ENCODE peak calls at places on chromosomes 1 and 21, in five cellular contexts. V is stimulated activated CD8-positive, alpha-beta memory T cell treated with anti-CD3 and anti-CD28 coated beads, Interleukin-4, amount 100 ng/mL, for 1 hour; E is T-helper 17 cell; F is effector memory CD8-positive, alpha-beta T cell; X is SK-MEL-5. K is an unnamed sample.

GRCh38 chr1:245375789-245376188 is 221.0 kb downstream of the KIF26B start:
- DNase-seq in V (no peak), E (no peak), F (no peak), X (no peak), K (no peak)

GRCh38 chr1:55539652-55540512 is 324.7 kb upstream of the USP24 start:
- DNase-seq in V (no peak), E (no peak), F (no peak), X (no peak), K (no peak)

GRCh38 chr1:170663441-170664282 is at the start of gene PRRX1:
- DNase-seq in V (no peak), E (no peak), F (no peak), X (no peak), K (no peak)

GRCh38 chr1:22428672-22429071 is 23.0 kb upstream of the ZBTB40 start:
- DNase-seq in V (no peak), E (no peak), F (no peak), X (peak; percentile 73), K (no peak)

GRCh38 chr1:1596493-1597274 is 3.3 kb downstream of the FNDC10 start:
- DNase-seq in V (no peak), E (no peak), F (no peak), X (no peak), K (no peak)

GRCh38 chr1:89149229-89149628 is 23.3 kb upstream of the GBP2 start:
- DNase-seq in V (no peak), E (no peak), F (no peak), X (peak; percentile 70), K (no peak)

GRCh38 chr1:234844479-234845031 is 234.6 kb upstream of the IRF2BP2 start:
- DNase-seq in V (no peak), E (no peak), F (no peak), X (no peak), K (no peak)

GRCh38 chr1:76059461-76059860 is 15.1 kb upstream of the ST6GALNAC3 start:
- DNase-seq in V (no peak), E (no peak), F (no peak), X (peak; percentile 38), K (no peak)

GRCh38 chr1:81801834-81802531 is 1.2 kb downstream of the ADGRL2 start:
- DNase-seq in V (no peak), E (no peak), F (no peak), X (no peak), K (no peak)

GRCh38 chr1:67724928-67725560 is 40.0 kb downstream of the GADD45A start:
- DNase-seq in V (no peak), E (no peak), F (no peak), X (peak; percentile 69), K (no peak)

GRCh38 chr1:94106716-94107115 is 14.2 kb downstream of the ABCA4 start:
- DNase-seq in V (no peak), E (no peak), F (no peak), X (no peak), K (no peak)

GRCh38 chr1:155698382-155699038 is 9.6 kb downstream of the DAP3 start:
- DNase-seq in V (no peak), E (no peak), F (no peak), X (no peak), K (no peak)

GRCh38 chr1:27689423-27690173 is 17.6 kb upstream of the IFI6 start:
- DNase-seq in V (no peak), E (no peak), F (no peak), X (no peak), K (no peak)

GRCh38 chr1:235112297-235113182 is 16.1 kb downstream of the TOMM20 start:
- DNase-seq in V (no peak), E (no peak), F (no peak), X (no peak), K (no peak)

GRCh38 chr1:42846257-42847110 is at the start of gene ZNF691:
- DNase-seq in V (peak; percentile 79), E (peak; percentile 80), F (peak; percentile 82), X (peak; percentile 97), K (peak; percentile 78)

GRCh38 chr1:27668121-27668807 is 3.7 kb downstream of the IFI6 start:
- DNase-seq in V (no peak), E (no peak), F (no peak), X (no peak), K (no peak)

GRCh38 chr1:228963795-228964177 is 228.5 kb downstream of the RHOU start:
- DNase-seq in V (no peak), E (no peak), F (no peak), X (no peak), K (no peak)

GRCh38 chr1:26094076-26094669 is 17.5 kb upstream of the PDIK1L start:
- DNase-seq in V (no peak), E (no peak), F (no peak), X (no peak), K (no peak)

GRCh38 chr1:99645699-99646531 is at the start of gene PALMD:
- DNase-seq in V (no peak), E (no peak), F (no peak), X (peak; percentile 5), K (no peak)

GRCh38 chr1:88935522-88936222 is 44.3 kb upstream of the GTF2B start:
- DNase-seq in V (no peak), E (no peak), F (peak; percentile 12), X (peak; percentile 51), K (peak; percentile 15)

GRCh38 chr1:30325999-30326398 is 397.4 kb downstream of the MATN1 start:
- DNase-seq in V (no peak), E (no peak), F (no peak), X (no peak), K (no peak)

GRCh38 chr21:34612056-34612455 is 2.9 kb downstream of the RCAN1 start:
- DNase-seq in V (no peak), E (no peak), F (no peak), X (no peak), K (no peak)

GRCh38 chr21:39660191-39660590 is 47.5 kb downstream of the B3GALT5 start:
- DNase-seq in V (no peak), E (no peak), F (no peak), X (no peak), K (no peak)

GRCh38 chr1:217311766-217312165 is 319.1 kb downstream of the GPATCH2 start:
- DNase-seq in V (no peak), E (no peak), F (no peak), X (peak; percentile 66), K (no peak)

GRCh38 chr1:113780363-113781146 is 21.3 kb upstream of the PHTF1 start:
- DNase-seq in V (no peak), E (no peak), F (no peak), X (no peak), K (no peak)

GRCh38 chr1:202023033-202023433 is 12.6 kb downstream of the ELF3 start:
- DNase-seq in V (no peak), E (no peak), F (no peak), X (no peak), K (no peak)

GRCh38 chr1:62382581-62382980 is 54.3 kb upstream of the USP1 start:
- DNase-seq in V (no peak), E (no peak), F (no peak), X (no peak), K (no peak)

GRCh38 chr1:22196041-22196440 is 53.1 kb upstream of the WNT4 start:
- DNase-seq in V (no peak), E (no peak), F (no peak), X (no peak), K (no peak)

GRCh38 chr1:8763888-8764287 is 53.6 kb downstream of the RERE start:
- DNase-seq in V (no peak), E (no peak), F (no peak), X (peak; percentile 25), K (no peak)

GRCh38 chr21:41923641-41924342 is 30.0 kb downstream of the C2CD2 start:
- DNase-seq in V (no peak), E (no peak), F (no peak), X (no peak), K (no peak)

GRCh38 chr1:14392887-14393365 is 205.6 kb upstream of the KAZN start:
- DNase-seq in V (no peak), E (no peak), F (no peak), X (no peak), K (no peak)

GRCh38 chr1:223645903-223646302 is 19.6 kb downstream of the CAPN8 start:
- DNase-seq in V (no peak), E (no peak), F (no peak), X (no peak), K (no peak)

GRCh38 chr1:206734499-206735142 is 36.0 kb upstream of the IL19 start:
- DNase-seq in V (peak; percentile 61), E (peak; percentile 63), F (peak; percentile 90), X (peak; percentile 63), K (peak; percentile 91)

GRCh38 chr1:33332357-33332789 is 11.5 kb upstream of the A3GALT2 start:
- DNase-seq in V (no peak), E (no peak), F (no peak), X (no peak), K (no peak)

GRCh38 chr1:170162385-170163226 is 16.8 kb downstream of the NTMT2 start:
- DNase-seq in V (no peak), E (no peak), F (no peak), X (peak; percentile 76), K (no peak)

GRCh38 chr1:44645466-44646244 is 28.6 kb downstream of the TMEM53 start:
- DNase-seq in V (no peak), E (no peak), F (no peak), X (no peak), K (no peak)

GRCh38 chr1:151942882-151943281 is 33.6 kb upstream of the THEM4 start:
- DNase-seq in V (no peak), E (no peak), F (no peak), X (no peak), K (no peak)

GRCh38 chr1:85463666-85464496 is 1.1 kb downstream of the DDAH1 start:
- DNase-seq in V (no peak), E (no peak), F (no peak), X (no peak), K (no peak)

GRCh38 chr1:162913345-162913744 is 52.4 kb upstream of the CCDC190 start:
- DNase-seq in V (no peak), E (no peak), F (no peak), X (no peak), K (no peak)

K was measured in memory B cell.